ENCODE peak calls at places on chromosome 3, in four cellular contexts. One of them, this sample, is unnamed.

GRCh38 chr3:71816757-71817156 is 31.8 kb upstream of the PROK2 start:
- DNase-seq in mesothelial cell of epicardium: no peak
- DNase-seq in activated CD4-positive, alpha-beta T cell treated with anti-CD3 and anti-CD28 coated beads for 4 hours: no peak
- DNase-seq in ureter: no peak
- DNase-seq in this sample: no peak

GRCh38 chr3:174466471-174467054 is 392.6 kb upstream of the NAALADL2 start:
- DNase-seq in mesothelial cell of epicardium: no peak
- DNase-seq in activated CD4-positive, alpha-beta T cell treated with anti-CD3 and anti-CD28 coated beads for 4 hours: no peak
- DNase-seq in ureter: no peak
- DNase-seq in this sample: no peak

GRCh38 chr3:184346480-184346879 is 9.1 kb downstream of the FAM131A start:
- DNase-seq in ureter: no peak
- DNase-seq in activated CD4-positive, alpha-beta T cell treated with anti-CD3 and anti-CD28 coated beads for 4 hours: no peak
- DNase-seq in mesothelial cell of epicardium: no peak
- DNase-seq in this sample: no peak

GRCh38 chr3:42690766-42691680 is 5.7 kb downstream of the KLHL40 start:
- DNase-seq in activated CD4-positive, alpha-beta T cell treated with anti-CD3 and anti-CD28 coated beads for 4 hours: no peak
- DNase-seq in mesothelial cell of epicardium: no peak
- DNase-seq in ureter: no peak
- DNase-seq in this sample: no peak

GRCh38 chr3:122688996-122689395 is 8.4 kb downstream of the PARP14 start:
- DNase-seq in activated CD4-positive, alpha-beta T cell treated with anti-CD3 and anti-CD28 coated beads for 4 hours: no peak
- DNase-seq in ureter: no peak
- DNase-seq in mesothelial cell of epicardium: no peak
- DNase-seq in this sample: no peak

GRCh38 chr3:53843195-53844177 is 2.7 kb downstream of the CHDH start:
- DNase-seq in activated CD4-positive, alpha-beta T cell treated with anti-CD3 and anti-CD28 coated beads for 4 hours: no peak
- DNase-seq in mesothelial cell of epicardium: no peak
- DNase-seq in ureter: no peak
- DNase-seq in this sample: peak

GRCh38 chr3:181549266-181549665 is 162.5 kb upstream of the SOX2 start:
- DNase-seq in mesothelial cell of epicardium: no peak
- DNase-seq in ureter: no peak
- DNase-seq in activated CD4-positive, alpha-beta T cell treated with anti-CD3 and anti-CD28 coated beads for 4 hours: no peak
- DNase-seq in this sample: no peak

GRCh38 chr3:50825841-50826240 is 151.1 kb downstream of the DOCK3 start:
- DNase-seq in activated CD4-positive, alpha-beta T cell treated with anti-CD3 and anti-CD28 coated beads for 4 hours: no peak
- DNase-seq in mesothelial cell of epicardium: no peak
- DNase-seq in ureter: no peak
- DNase-seq in this sample: no peak

This sample was measured in colonic mucosa.